ENCODE peak calls at places on chromosomes 12 and 14, in six cellular contexts. E, G, B, H, Q and J are unnamed samples.

GRCh38 chr12:14283489-14284144 is 81.9 kb upstream of the ATF7IP start:
- ATAC-seq in H (no peak), G (no peak), E (no peak), B (peak; percentile 83), Q (no peak), J (peak; percentile 86)

GRCh38 chr14:89114109-89114508 is 289.7 kb downstream of the TTC8 start:
- ATAC-seq in E (no peak), Q (no peak), B (no peak), H (no peak), G (no peak), J (no peak)

GRCh38 chr12:54261817-54262402 is 18.0 kb downstream of the CBX5 start:
- ATAC-seq in Q (no peak), E (no peak), H (no peak), B (no peak), G (no peak), J (no peak)

GRCh38 chr14:90534091-90534837 is 137.4 kb downstream of the CALM1 start:
- ATAC-seq in B (peak; percentile 38), H (peak; percentile 42), G (peak; percentile 41), E (peak; percentile 27), Q (no peak), J (no peak)

GRCh38 chr12:132619301-132620112 is 931 bp downstream of the P2RX2 start:
- ATAC-seq in G (no peak), B (no peak), H (no peak), Q (no peak), E (no peak), J (peak; percentile 25)

GRCh38 chr14:23569443-23570151 is 2.0 kb upstream of the AP1G2 start:
- ATAC-seq in G (no peak), H (no peak), Q (no peak), B (no peak), E (peak; percentile 18), J (no peak)

GRCh38 chr12:104049278-104050257 is at the start of gene GLT8D2:
- ATAC-seq in H (peak; percentile 86), B (peak; percentile 85), G (peak; percentile 50), E (peak; percentile 79), Q (no peak), J (no peak)

GRCh38 chr12:51818567-51819300 is 29.8 kb downstream of the FIGNL2 start:
- ATAC-seq in Q (no peak), B (no peak), E (no peak), H (no peak), G (no peak), J (no peak)

GRCh38 chr14:36300337-36300736 is 20.1 kb downstream of the MBIP start:
- ATAC-seq in E (no peak), H (no peak), Q (no peak), G (peak; percentile 89), B (peak; percentile 64), J (no peak)

GRCh38 chr14:73026243-73026844 is 562 bp downstream of the ZFYVE1 start:
- ATAC-seq in Q (no peak), G (no peak), B (no peak), E (no peak), H (no peak), J (peak; percentile 1)